ENCODE peak calls at places on chromosomes 1 and 21, in nine cellular contexts. I, B, L, X, W, A, M, Q and E are unnamed samples.
A peak's percentile ranks its signal among the peaks of the same experiment; 100 is the strongest.

GRCh38 chr1:31588751-31589515 is 12.6 kb downstream of the TINAGL1 start:
- DNase-seq in I (peak; percentile 55), B (no peak), L (no peak), X (no peak), W (peak; percentile 80), A (peak; percentile 70), M (no peak), Q (no peak), E (peak; percentile 90)

GRCh38 chr1:192889082-192889481 is 80.2 kb downstream of the RGS2 start:
- DNase-seq in I (no peak), B (no peak), L (no peak), X (no peak), W (no peak), A (no peak), M (no peak), Q (no peak), E (no peak)

GRCh38 chr1:210440081-210440480 is 111.4 kb downstream of the HHAT start:
- DNase-seq in I (no peak), B (peak; percentile 33), L (no peak), X (no peak), W (no peak), A (no peak), M (no peak), Q (no peak), E (no peak)

GRCh38 chr1:9349331-9349851 is 56.7 kb downstream of the SPSB1 start:
- DNase-seq in I (no peak), B (no peak), L (no peak), X (peak; percentile 49), W (no peak), A (peak; percentile 40), M (no peak), Q (no peak), E (no peak)

GRCh38 chr1:10612446-10613160 is 137.9 kb downstream of the PEX14 start:
- DNase-seq in I (no peak), B (no peak), L (no peak), X (no peak), W (no peak), A (no peak), M (no peak), Q (no peak), E (no peak)

GRCh38 chr1:44842763-44843655 is at the start of gene PTCH2:
- DNase-seq in I (no peak), B (peak; percentile 95), L (no peak), X (peak; percentile 53), W (peak; percentile 95), A (peak; percentile 77), M (no peak), Q (peak; percentile 35), E (peak; percentile 93)

GRCh38 chr1:184212649-184213314 is 161.3 kb downstream of the TSEN15 start:
- DNase-seq in I (no peak), B (no peak), L (no peak), X (peak; percentile 88), W (no peak), A (peak; percentile 89), M (no peak), Q (peak; percentile 64), E (peak; percentile 73)

GRCh38 chr1:233020441-233020840 is 70.0 kb downstream of the NTPCR start:
- DNase-seq in I (no peak), B (peak; percentile 37), L (no peak), X (peak; percentile 8), W (no peak), A (no peak), M (no peak), Q (no peak), E (no peak)

GRCh38 chr1:228149341-228150020 is at the start of gene GJC2:
- DNase-seq in I (no peak), B (no peak), L (no peak), X (peak; percentile 18), W (peak; percentile 48), A (peak; percentile 36), M (no peak), Q (peak; percentile 77), E (peak; percentile 86)

GRCh38 chr1:228148971-228149340 is 774 bp upstream of the GJC2 start:
- DNase-seq in I (no peak), B (no peak), L (no peak), X (no peak), W (peak; percentile 45), A (no peak), M (no peak), Q (peak; percentile 56), E (peak; percentile 66)

GRCh38 chr1:228147768-228148167 is 2.0 kb upstream of the GJC2 start:
- DNase-seq in I (no peak), B (no peak), L (no peak), X (no peak), W (no peak), A (no peak), M (no peak), Q (no peak), E (peak; percentile 51)

GRCh38 chr1:228146761-228147693 is 2.7 kb upstream of the GJC2 start:
- DNase-seq in I (no peak), B (no peak), L (no peak), X (no peak), W (no peak), A (no peak), M (no peak), Q (no peak), E (peak; percentile 71)

DNA sequence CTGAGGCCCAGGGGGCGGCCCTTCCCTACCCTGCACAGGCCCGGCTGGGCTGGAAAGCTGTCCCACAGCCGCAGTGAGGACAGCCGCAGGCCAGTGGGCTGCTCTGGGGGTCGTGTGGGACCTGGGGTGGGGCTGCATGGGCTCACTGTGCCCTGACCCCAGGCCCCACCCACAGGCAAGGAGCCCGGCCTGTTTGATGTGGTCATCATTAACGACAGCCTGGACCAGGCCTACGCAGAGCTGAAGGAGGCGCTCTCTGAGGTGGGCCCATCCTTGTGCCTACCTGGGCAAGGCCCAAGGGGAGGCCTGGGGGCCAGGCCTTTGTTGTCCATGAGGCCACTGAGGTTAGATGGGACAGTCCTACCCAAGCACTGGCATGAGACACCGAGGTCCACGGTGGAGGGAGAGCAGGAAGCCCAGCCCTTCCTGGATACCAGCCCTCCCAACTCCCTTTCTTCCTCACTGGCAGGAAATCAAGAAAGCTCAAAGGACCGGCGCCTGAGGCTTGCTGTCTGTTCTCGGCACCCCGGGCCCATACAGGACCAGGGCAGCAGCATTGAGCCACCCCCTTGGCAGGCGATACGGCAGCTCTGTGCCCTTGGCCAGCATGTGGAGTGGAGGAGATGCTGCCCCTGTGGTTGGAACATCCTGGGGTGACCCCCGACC is 1.4 kb upstream of the GJC2 start:
- DNase-seq in I (no peak), B (no peak), L (no peak), X (no peak), W (peak; percentile 38), A (no peak), M (no peak), Q (peak; percentile 15), E (peak; percentile 68)
- H3K27ac ChIP-seq in I (no peak overlapping the region), B (no peak overlapping the region), L (peak overlapping the region; percentile 85), X (no peak overlapping the region), W (no peak overlapping the region), A (no peak overlapping the region), M (no peak overlapping the region), Q (peak overlapping the region; percentile 100), E (no peak overlapping the region)

DNA sequence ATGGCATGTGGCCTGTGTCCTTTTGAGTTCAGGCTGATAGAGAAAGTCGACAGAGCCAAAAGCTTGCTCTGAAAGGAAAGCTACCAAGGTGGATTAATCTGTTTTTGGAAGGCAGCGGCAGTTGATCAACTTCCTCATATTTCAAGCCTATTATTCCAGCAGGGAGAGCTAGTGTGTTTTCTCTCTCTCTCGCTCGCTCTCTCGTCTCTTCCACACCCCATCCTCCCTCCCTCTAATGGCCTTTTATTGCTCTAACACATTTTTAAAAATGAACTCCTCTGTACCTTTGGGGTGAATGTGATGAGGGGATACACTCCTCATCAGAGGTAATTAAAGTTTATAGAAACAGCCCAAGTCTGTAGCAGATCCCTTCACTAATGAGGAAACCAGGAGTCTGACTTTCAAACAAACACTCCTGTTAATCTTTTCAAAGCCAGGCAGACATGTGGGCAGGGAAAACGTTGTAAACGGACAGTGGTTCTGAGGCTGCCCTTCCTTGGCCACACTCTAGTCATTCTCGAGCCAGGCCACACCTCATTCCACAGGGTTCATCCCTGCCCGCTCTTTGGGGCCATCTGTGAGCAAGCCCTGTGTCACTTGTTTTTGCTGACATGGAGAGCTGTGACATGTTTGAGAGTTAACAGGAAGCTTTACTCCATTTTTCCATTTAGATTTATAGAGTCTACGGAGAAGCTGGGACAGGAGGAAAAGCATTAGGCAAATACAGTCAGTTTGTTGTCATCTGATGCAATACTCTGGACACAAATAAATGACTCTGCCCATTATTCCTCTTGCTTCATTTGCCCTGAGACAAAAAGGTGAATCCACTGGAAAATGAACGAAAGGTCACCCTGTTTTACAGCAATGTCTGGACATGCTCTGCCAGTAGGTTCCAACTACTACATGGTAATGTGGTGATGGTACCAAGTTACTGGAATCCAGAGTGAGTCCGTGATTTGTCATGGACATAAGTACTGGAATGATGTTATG is 126.7 kb downstream of the CLIC6 start:
- DNase-seq in I (peak; percentile 69), B (no peak), L (no peak), X (peak; percentile 77), W (no peak), A (peak; percentile 91), M (no peak), Q (peak; percentile 53), E (no peak)
- H3K27ac ChIP-seq in I (peak overlapping the region; percentile 45), B (no peak overlapping the region), L (no peak overlapping the region), X (peak overlapping the region; percentile 83), W (no peak overlapping the region), A (peak overlapping the region; percentile 97), M (no peak overlapping the region), Q (peak overlapping the region; percentile 90), E (no peak overlapping the region)

GRCh38 chr1:151547900-151548230 is 7.8 kb downstream of the TUFT1 start:
- DNase-seq in I (no peak), B (no peak), L (no peak), X (no peak), W (no peak), A (no peak), M (no peak), Q (no peak), E (no peak)
- H3K27ac ChIP-seq in I (peak overlapping the region; percentile 54), B (peak overlapping the region; percentile 61), L (peak overlapping the region; percentile 41), X (peak overlapping the region; percentile 71), W (peak overlapping the region; percentile 65), A (peak overlapping the region; percentile 58), M (no peak overlapping the region), Q (peak overlapping the region; percentile 94), E (peak overlapping the region; percentile 92)

GRCh38 chr21:40054403-40054802 is 187.2 kb downstream of the PCP4 start:
- DNase-seq in I (no peak), B (peak; percentile 64), L (peak; percentile 55), X (no peak), W (no peak), A (no peak), M (no peak), Q (no peak), E (peak; percentile 89)

GRCh38 chr21:40049959-40050290 is 182.7 kb downstream of the PCP4 start:
- DNase-seq in I (no peak), B (no peak), L (no peak), X (no peak), W (no peak), A (no peak), M (no peak), Q (no peak), E (no peak)

GRCh38 chr21:40053007-40053406 is 185.8 kb downstream of the PCP4 start:
- DNase-seq in I (no peak), B (no peak), L (peak; percentile 14), X (no peak), W (no peak), A (no peak), M (no peak), Q (no peak), E (no peak)

GRCh38 chr21:40051801-40052200 is 184.6 kb downstream of the PCP4 start:
- DNase-seq in I (no peak), B (no peak), L (no peak), X (no peak), W (no peak), A (no peak), M (no peak), Q (no peak), E (no peak)

DNA sequence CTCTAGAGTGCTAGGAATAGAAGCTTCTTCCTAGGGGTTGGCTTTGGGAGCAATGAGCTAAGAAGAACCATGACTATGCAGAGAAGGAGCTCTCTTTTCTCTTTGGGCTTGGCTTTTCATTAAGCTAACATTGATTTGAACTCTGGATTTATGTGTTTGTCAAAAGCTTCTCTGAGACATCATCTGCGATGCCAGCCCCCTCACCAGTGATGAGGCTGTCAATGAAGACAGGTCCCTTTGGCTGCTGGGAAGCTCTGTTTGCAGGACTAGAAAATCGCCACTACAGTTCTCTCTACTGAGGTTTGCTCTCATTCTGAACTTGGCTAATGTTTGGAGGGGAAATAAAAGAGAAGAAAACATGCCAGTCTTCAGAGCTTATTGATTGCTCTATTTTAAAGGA is 185.0 kb downstream of the PCP4 start:
- DNase-seq in I (no peak), B (no peak), L (no peak), X (no peak), W (no peak), A (no peak), M (no peak), Q (no peak), E (no peak)
- H3K27ac ChIP-seq in I (no peak overlapping the region), B (no peak overlapping the region), L (peak overlapping the region; percentile 97), X (no peak overlapping the region), W (no peak overlapping the region), A (no peak overlapping the region), M (no peak overlapping the region), Q (no peak overlapping the region), E (no peak overlapping the region)